ENCODE peak calls at places on chromosomes 3 and 15, in five cellular contexts. T, E, D, U and C are unnamed samples.

GRCh38 chr3:61173685-61174084 is 77.6 kb downstream of the FHIT start:
- DNase-seq in U (no peak), T (no peak), D (no peak), E (no peak), C (no peak)

GRCh38 chr15:77851696-77852095 is 219.0 kb upstream of the LINGO1 start:
- DNase-seq in E (no peak), T (no peak), U (peak), D (no peak), C (no peak)

GRCh38 chr15:48645558-48646330 is at the start of gene FBN1:
- DNase-seq in E (peak), T (no peak), D (peak), U (peak), C (peak)

GRCh38 chr3:138089091-138089490 is 26.3 kb downstream of the DZIP1L start:
- DNase-seq in E (no peak), U (no peak), T (no peak), D (no peak), C (no peak)

GRCh38 chr15:86650084-86650483 is 570.4 kb downstream of the AGBL1 start:
- DNase-seq in D (no peak), T (no peak), E (no peak), U (peak), C (no peak)

GRCh38 chr15:38817427-38818155 is 253.0 kb upstream of the RASGRP1 start:
- DNase-seq in U (peak), T (peak), E (peak), D (peak), C (peak)

GRCh38 chr3:62057339-62058047 is 315.9 kb downstream of the FEZF2 start:
- DNase-seq in U (no peak), E (no peak), T (no peak), D (no peak), C (no peak)

GRCh38 chr15:77753238-77753873 is 120.6 kb upstream of the LINGO1 start:
- DNase-seq in D (no peak), E (peak), T (no peak), U (no peak), C (peak)

GRCh38 chr15:58666957-58667356 is 82.5 kb downstream of the ADAM10 start:
- DNase-seq in T (no peak), E (no peak), U (no peak), D (no peak), C (no peak)

GRCh38 chr3:23116041-23116440 is 87.1 kb upstream of the UBE2E2 start:
- DNase-seq in T (no peak), E (no peak), D (no peak), U (no peak), C (no peak)

GRCh38 chr3:76561494-76562242 is 478.2 kb upstream of the ROBO2 start:
- DNase-seq in U (no peak), E (peak), D (no peak), T (no peak), C (no peak)

GRCh38 chr3:122728186-122728585 is 47.5 kb downstream of the PARP14 start:
- DNase-seq in E (no peak), U (no peak), T (no peak), D (no peak), C (no peak)

GRCh38 chr3:156477306-156477705 is 77.6 kb downstream of the SSR3 start:
- DNase-seq in D (no peak), E (peak), T (no peak), U (no peak), C (peak)

GRCh38 chr3:195696632-195697278 is 24.0 kb upstream of the MUC20 start:
- DNase-seq in U (no peak), E (no peak), T (no peak), D (no peak), C (peak)

GRCh38 chr15:51802593-51802992 is 26.9 kb upstream of the TMOD3 start:
- DNase-seq in T (no peak), D (no peak), E (no peak), U (no peak), C (no peak)

GRCh38 chr15:66912001-66912400 is 153.4 kb upstream of the SMAD3 start:
- DNase-seq in U (no peak), D (no peak), E (no peak), T (peak), C (no peak)